ENCODE peak calls at places on chromosome 6, in seven cellular contexts. M, X, G, R, H, L and B are unnamed samples.

GRCh38 chr6:38012573-38012972 is 193.0 kb downstream of the ZFAND3 start:
- DNase-seq in M (peak), X (peak), G (no peak), R (no peak), H (peak), L (no peak), B (no peak)

GRCh38 chr6:15089569-15090144 is 156.2 kb upstream of the JARID2 start:
- DNase-seq in M (no peak), X (no peak), G (no peak), R (no peak), H (no peak), L (peak), B (peak)

GRCh38 chr6:73830119-73830518 is 134.1 kb downstream of the CD109 start:
- DNase-seq in M (no peak), X (no peak), G (no peak), R (no peak), H (no peak), L (no peak), B (no peak)

GRCh38 chr6:149081281-149081680 is 236.2 kb upstream of the TAB2 start:
- DNase-seq in M (no peak), X (no peak), G (no peak), R (no peak), H (no peak), L (no peak), B (no peak)

GRCh38 chr6:4848382-4849068 is 72.3 kb downstream of the CDYL start:
- DNase-seq in M (no peak), X (peak), G (peak), R (no peak), H (peak), L (no peak), B (no peak)

GRCh38 chr6:157484181-157484580 is 103.2 kb downstream of the ZDHHC14 start:
- DNase-seq in M (no peak), X (no peak), G (no peak), R (no peak), H (no peak), L (no peak), B (no peak)

GRCh38 chr6:132527791-132528190 is 10.3 kb upstream of the TAAR9 start:
- DNase-seq in M (peak), X (no peak), G (no peak), R (no peak), H (no peak), L (no peak), B (no peak)

GRCh38 chr6:89508755-89509563 is 76.0 kb downstream of the ANKRD6 start:
- DNase-seq in M (no peak), X (no peak), G (no peak), R (no peak), H (no peak), L (no peak), B (no peak)

GRCh38 chr6:47932575-47932974 is 150.7 kb downstream of the OPN5 start:
- DNase-seq in M (no peak), X (no peak), G (no peak), R (no peak), H (no peak), L (no peak), B (no peak)

GRCh38 chr6:139764498-139764986 is 390.1 kb upstream of the CITED2 start:
- DNase-seq in M (peak), X (peak), G (no peak), R (no peak), H (peak), L (no peak), B (peak)

GRCh38 chr6:156699017-156699421 is 78.2 kb upstream of the ARID1B start:
- DNase-seq in M (no peak), X (peak), G (no peak), R (no peak), H (peak), L (no peak), B (no peak)

GRCh38 chr6:125507987-125508655 is 206.4 kb upstream of the HDDC2 start:
- DNase-seq in M (no peak), X (peak), G (no peak), R (no peak), H (peak), L (no peak), B (no peak)

GRCh38 chr6:44464527-44465310 is 77.2 kb downstream of the CDC5L start:
- DNase-seq in M (no peak), X (no peak), G (no peak), R (no peak), H (no peak), L (no peak), B (peak)

GRCh38 chr6:144055121-144055931 is 40.0 kb downstream of the SF3B5 start:
- DNase-seq in M (no peak), X (no peak), G (no peak), R (no peak), H (peak), L (no peak), B (no peak)

GRCh38 chr6:37202788-37203491 is 33.0 kb downstream of the PIM1 start:
- DNase-seq in M (no peak), X (no peak), G (no peak), R (no peak), H (no peak), L (no peak), B (no peak)

GRCh38 chr6:119541132-119541905 is 191.8 kb upstream of the MAN1A1 start:
- DNase-seq in M (peak), X (peak), G (no peak), R (no peak), H (no peak), L (no peak), B (no peak)

GRCh38 chr6:144895890-144896289 is 610.8 kb downstream of the UTRN start:
- DNase-seq in M (no peak), X (no peak), G (no peak), R (no peak), H (no peak), L (no peak), B (no peak)

GRCh38 chr6:84028350-84028749 is 5.2 kb upstream of the MRAP2 start:
- DNase-seq in M (no peak), X (no peak), G (no peak), R (no peak), H (no peak), L (no peak), B (no peak)

GRCh38 chr6:84026721-84027164 is 6.8 kb upstream of the MRAP2 start:
- DNase-seq in M (no peak), X (no peak), G (no peak), R (no peak), H (no peak), L (no peak), B (no peak)

GRCh38 chr6:84021625-84022024 is 11.9 kb upstream of the MRAP2 start:
- DNase-seq in M (no peak), X (no peak), G (no peak), R (no peak), H (no peak), L (no peak), B (no peak)

DNA sequence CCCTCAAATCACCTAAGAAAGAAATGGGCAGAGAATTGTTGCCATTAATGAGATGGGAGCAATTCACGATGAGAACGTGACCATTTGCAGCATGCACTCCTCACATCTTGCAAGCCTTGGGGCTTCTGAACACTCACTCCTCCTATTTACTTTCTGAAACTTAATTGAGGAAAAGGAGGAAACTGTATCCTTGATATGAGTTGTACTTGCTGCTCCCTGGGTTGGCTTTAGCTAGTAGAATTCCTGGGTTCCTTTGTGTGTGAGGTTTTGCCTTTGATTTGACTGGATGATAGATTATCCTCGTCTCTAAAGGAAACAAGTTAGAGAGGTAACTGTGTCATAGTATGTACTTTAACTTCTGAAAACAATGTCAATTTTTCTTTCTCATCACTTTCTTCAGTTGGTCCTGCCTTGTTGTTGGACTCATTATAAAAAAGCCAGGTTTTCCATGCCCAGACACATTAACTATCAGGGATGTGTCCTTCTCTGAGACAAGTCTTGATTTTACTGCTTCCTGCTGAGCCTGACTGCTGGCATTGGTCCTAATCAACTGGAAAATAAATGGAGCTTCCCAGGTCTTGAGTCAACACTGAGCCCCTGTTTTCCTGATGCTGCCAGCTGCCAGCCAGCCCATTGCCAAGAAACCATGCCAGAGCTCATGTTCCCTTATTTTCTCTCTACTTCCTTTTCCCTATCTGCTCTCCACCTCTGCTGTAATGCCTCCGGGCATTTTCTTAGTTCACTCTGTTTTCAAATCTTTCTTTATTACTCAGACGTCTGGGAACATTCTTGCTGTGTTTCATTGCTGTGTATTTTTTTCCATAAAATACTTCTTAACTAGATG is 6.0 kb upstream of the MRAP2 start:
- DNase-seq in M (no peak), X (peak), G (no peak), R (no peak), H (no peak), L (no peak), B (no peak)
- H3K4me3 ChIP-seq in M (no peak), X (no peak), G (no peak), R (no peak), H (no peak), L (no peak), B (no peak)

GRCh38 chr6:99424761-99425646 is at the start of gene PNISR:
- DNase-seq in M (peak), X (peak), G (peak), R (peak), H (peak), L (peak), B (peak)

GRCh38 chr6:99422912-99423311 is 2.2 kb downstream of the PNISR start:
- DNase-seq in M (no peak), X (no peak), G (no peak), R (no peak), H (no peak), L (no peak), B (no peak)

GRCh38 chr6:99425647-99426453 is 742 bp upstream of the PNISR start:
- DNase-seq in M (peak), X (peak), G (peak), R (peak), H (peak), L (peak), B (peak)

GRCh38 chr6:99426454-99426762 is 1.3 kb upstream of the PNISR start:
- DNase-seq in M (no peak), X (no peak), G (no peak), R (no peak), H (no peak), L (no peak), B (no peak)

GRCh38 chr6:99424022-99424421 is 1.1 kb downstream of the PNISR start:
- DNase-seq in M (no peak), X (no peak), G (no peak), R (no peak), H (no peak), L (no peak), B (no peak)
- H3K4me3 ChIP-seq in M (peak), X (peak), G (peak), R (peak), H (peak), L (peak), B (no peak)

GRCh38 chr6:56339524-56339923 is 92.1 kb upstream of the COL21A1 start:
- DNase-seq in M (no peak), X (no peak), G (no peak), R (no peak), H (no peak), L (no peak), B (no peak)

GRCh38 chr6:56329296-56330050 is 82.1 kb upstream of the COL21A1 start:
- DNase-seq in M (no peak), X (peak), G (no peak), R (no peak), H (no peak), L (no peak), B (no peak)

GRCh38 chr6:56335733-56336132 is 88.4 kb upstream of the COL21A1 start:
- DNase-seq in M (peak), X (peak), G (no peak), R (no peak), H (no peak), L (no peak), B (no peak)

GRCh38 chr6:56334937-56335336 is 87.6 kb upstream of the COL21A1 start:
- DNase-seq in M (no peak), X (peak), G (no peak), R (no peak), H (no peak), L (no peak), B (no peak)
- H3K4me3 ChIP-seq in M (no peak), X (no peak), G (no peak), R (no peak), H (no peak), L (no peak), B (no peak)

GRCh38 chr6:7786206-7786605 is 60.3 kb downstream of the BMP6 start:
- DNase-seq in M (no peak), X (no peak), G (no peak), R (no peak), H (no peak), L (no peak), B (no peak)
- H3K4me3 ChIP-seq in M (no peak), X (no peak), G (no peak), R (no peak), H (no peak), L (no peak), B (no peak)

DNA sequence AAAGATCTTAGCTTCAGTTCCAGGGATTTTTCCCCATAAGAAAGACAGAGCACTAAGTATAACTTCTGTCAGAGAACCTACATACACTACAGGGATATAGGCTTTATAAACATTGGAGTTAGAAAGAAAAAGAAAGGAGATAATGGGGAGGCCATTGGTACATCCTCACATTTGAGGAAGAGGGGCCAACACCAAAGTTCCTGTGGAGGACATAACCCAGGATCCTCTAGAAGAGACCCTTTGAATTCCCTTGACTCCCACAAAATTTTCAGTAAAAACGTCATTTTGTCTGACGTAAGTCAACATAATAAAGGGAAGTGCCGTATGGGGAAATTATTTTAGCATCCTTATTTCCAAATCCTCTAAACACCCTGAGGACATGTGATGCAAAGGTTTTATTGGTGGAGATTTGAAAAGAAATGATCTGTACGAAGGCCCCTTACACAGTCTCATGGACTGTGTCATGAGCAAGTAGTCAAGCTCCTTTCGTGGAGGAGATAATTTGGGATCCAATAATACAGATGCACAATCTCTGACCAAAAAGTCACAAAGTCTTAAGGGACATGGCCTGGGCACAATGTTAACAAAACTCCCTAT is 33.2 kb downstream of the HLA-DRA start:
- DNase-seq in M (no peak), X (no peak), G (no peak), R (no peak), H (no peak), L (no peak), B (no peak)
- H3K4me3 ChIP-seq in M (no peak), X (no peak), G (no peak), R (no peak), H (peak), L (no peak), B (no peak)

DNA sequence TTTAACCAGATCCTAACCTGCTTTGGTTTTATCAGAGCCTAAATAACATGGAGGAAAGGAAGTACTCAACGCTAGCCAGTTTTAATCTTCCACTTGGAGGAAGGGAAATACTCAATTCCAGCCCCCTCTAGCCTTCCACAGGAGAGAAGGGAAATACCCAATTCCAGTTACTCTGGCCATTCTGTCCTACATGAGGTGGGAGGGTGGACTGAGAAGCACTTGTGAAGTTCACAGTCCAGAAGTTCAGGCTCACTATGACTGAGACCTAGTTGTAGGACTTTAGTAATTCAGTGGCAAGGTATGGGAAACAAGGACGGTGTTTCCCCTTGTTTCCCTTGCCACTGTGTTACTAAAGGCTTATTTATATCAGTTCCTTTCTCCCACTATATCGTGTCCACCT is 672.0 kb downstream of the RFPL4B start:
- DNase-seq in M (no peak), X (no peak), G (no peak), R (no peak), H (peak), L (no peak), B (no peak)
- H3K4me3 ChIP-seq in M (no peak), X (no peak), G (no peak), R (no peak), H (no peak), L (no peak), B (no peak)

GRCh38 chr6:2327591-2327990 is 82.2 kb upstream of the GMDS start:
- DNase-seq in M (no peak), X (no peak), G (no peak), R (no peak), H (no peak), L (no peak), B (no peak)

DNA sequence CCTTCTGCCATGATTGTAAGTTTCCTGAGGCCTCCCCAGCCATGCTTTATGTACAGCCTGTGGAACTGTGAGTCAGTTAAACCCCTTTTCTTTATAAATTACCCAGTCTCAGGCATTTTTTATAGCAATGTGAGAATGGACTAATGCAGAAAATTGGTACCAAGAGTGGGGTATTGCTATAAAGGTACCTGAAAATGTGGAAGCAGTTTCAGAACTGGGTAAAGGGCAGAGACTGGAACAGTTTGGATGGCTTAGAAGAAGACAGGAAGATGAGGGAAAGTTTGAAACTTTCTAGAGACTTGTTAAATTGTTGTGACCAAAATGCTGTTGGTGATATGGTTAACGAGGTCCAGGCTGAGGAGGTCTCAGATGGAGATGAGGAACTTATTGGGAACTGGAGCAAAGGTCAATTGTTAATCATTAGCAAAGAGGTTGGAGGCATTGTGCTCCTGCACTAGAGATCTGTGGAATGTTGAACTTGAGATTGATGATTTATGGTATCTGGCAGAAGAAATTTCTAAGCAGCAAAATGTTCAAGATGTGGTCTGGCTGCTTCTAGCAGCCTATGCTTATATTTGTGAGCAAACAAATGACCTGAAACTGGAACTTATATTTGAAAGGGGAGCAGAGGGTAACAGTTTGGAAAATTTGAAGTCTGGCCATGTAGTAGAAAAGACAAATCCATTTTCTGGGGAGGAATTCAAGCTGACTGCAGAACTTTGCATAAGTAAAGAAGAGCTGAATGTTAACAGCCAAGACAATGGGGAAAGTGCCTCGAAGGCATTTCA is 79.0 kb upstream of the GMDS start:
- DNase-seq in M (no peak), X (no peak), G (no peak), R (no peak), H (no peak), L (no peak), B (no peak)
- H3K4me3 ChIP-seq in M (no peak), X (no peak), G (no peak), R (no peak), H (no peak), L (no peak), B (no peak)

GRCh38 chr6:137696765-137697164 is 170.3 kb upstream of the TNFAIP3 start:
- DNase-seq in M (no peak), X (no peak), G (no peak), R (no peak), H (no peak), L (no peak), B (no peak)

GRCh38 chr6:137700751-137701477 is 166.1 kb upstream of the TNFAIP3 start:
- DNase-seq in M (no peak), X (no peak), G (no peak), R (no peak), H (no peak), L (no peak), B (no peak)

GRCh38 chr6:137699036-137699683 is 167.9 kb upstream of the TNFAIP3 start:
- DNase-seq in M (no peak), X (no peak), G (no peak), R (no peak), H (peak), L (no peak), B (no peak)

GRCh38 chr6:137697267-137697938 is 169.7 kb upstream of the TNFAIP3 start:
- DNase-seq in M (no peak), X (peak), G (no peak), R (no peak), H (peak), L (no peak), B (no peak)

GRCh38 chr6:137698636-137699035 is 168.4 kb upstream of the TNFAIP3 start:
- DNase-seq in M (no peak), X (peak), G (no peak), R (no peak), H (no peak), L (no peak), B (no peak)
- H3K4me3 ChIP-seq in M (no peak), X (no peak), G (no peak), R (no peak), H (no peak), L (no peak), B (no peak)